ENCODE peak calls at places on chromosomes 11 and 22, in four cellular contexts. Y is Peyer's patch; B is CD8-positive, alpha-beta memory T cell; F is CD8-positive, alpha-beta T cell. Z is an unnamed sample.

GRCh38 chr11:35615911-35616900 is 2.1 kb upstream of the FJX1 start:
- DNase-seq in Y (no peak), B (peak; percentile 31), F (no peak), Z (peak; percentile 38)

GRCh38 chr11:1729692-1730011 is 20.7 kb downstream of the IFITM10 start:
- DNase-seq in Y (no peak), F (no peak), B (no peak), Z (no peak)

GRCh38 chr22:43392385-43392989 is 19.3 kb upstream of the MPPED1 start:
- DNase-seq in B (no peak), F (no peak), Y (no peak), Z (no peak)

GRCh38 chr22:41001722-41002122 is 50.5 kb downstream of the RBX1 start:
- DNase-seq in Y (no peak), F (no peak), B (no peak), Z (no peak)

GRCh38 chr22:31625661-31626426 is 36.2 kb downstream of the PISD start:
- DNase-seq in F (no peak), Y (no peak), B (no peak), Z (no peak)

GRCh38 chr11:73800407-73800806 is 12.7 kb downstream of the MRPL48 start:
- DNase-seq in Y (no peak), F (no peak), B (no peak), Z (no peak)

GRCh38 chr22:28647216-28647615 is 32.4 kb downstream of the TTC28 start:
- DNase-seq in F (no peak), Y (no peak), B (no peak), Z (no peak)

GRCh38 chr22:50102946-50103345 is 13.1 kb downstream of the MOV10L1 start:
- DNase-seq in Y (peak; percentile 26), B (no peak), F (no peak), Z (no peak)

GRCh38 chr11:134134167-134134566 is 65.3 kb downstream of the JAM3 start:
- DNase-seq in B (no peak), F (no peak), Y (no peak), Z (no peak)

GRCh38 chr22:40418366-40419201 is 48.2 kb downstream of the SGSM3 start:
- DNase-seq in F (no peak), B (peak; percentile 74), Y (no peak), Z (no peak)

DNA sequence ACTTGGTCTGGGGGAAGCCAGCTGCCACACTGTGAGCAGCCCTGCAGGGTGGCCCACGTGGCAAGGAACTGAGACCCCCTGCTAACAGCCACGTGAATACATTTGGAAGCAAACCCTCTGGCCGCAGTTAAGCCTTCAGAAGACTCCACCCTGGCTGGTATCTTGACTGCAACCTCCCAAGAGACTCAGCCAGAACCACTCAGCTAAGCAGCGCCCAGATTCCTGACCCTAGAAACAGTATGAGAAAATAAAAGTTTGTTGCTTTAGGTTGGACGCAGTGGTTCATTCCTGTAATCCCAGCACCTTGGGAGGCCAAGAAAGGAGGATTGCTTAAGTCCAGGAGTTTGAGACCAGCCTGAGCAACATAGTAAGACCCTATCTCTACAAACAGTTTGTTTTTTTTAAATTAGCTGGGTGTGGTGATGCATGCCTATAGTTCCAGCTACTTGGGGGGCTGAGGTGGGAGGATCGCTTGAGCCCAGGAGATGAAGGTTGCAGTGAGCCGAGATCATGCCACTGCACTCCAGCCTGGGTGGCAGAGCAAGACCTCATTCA is 8.7 kb downstream of the ZMAT5 start:
- DNase-seq in Y (no peak), B (no peak), F (no peak), Z (no peak)
- H3K4me3 ChIP-seq in Y (no peak overlapping the region), B (no peak overlapping the region), F (no peak overlapping the region), Z (no peak overlapping the region)

GRCh38 chr22:17303840-17304779 is 65.2 kb upstream of the CECR2 start:
- DNase-seq in Y (peak; percentile 33), B (peak; percentile 47), F (peak; percentile 21), Z (peak; percentile 59)
- H3K4me3 ChIP-seq in Y (no peak overlapping the region), B (no peak overlapping the region), F (no peak overlapping the region), Z (no peak overlapping the region)

GRCh38 chr22:38802671-38803121 is 8.8 kb upstream of the DNAL4 start:
- DNase-seq in Y (no peak), F (no peak), B (no peak), Z (no peak)
- H3K4me3 ChIP-seq in Y (no peak overlapping the region), F (no peak overlapping the region), B (no peak overlapping the region), Z (no peak overlapping the region)

GRCh38 chr22:46081831-46082210 is 68.5 kb upstream of the PPARA start:
- DNase-seq in Y (no peak), F (no peak), B (no peak), Z (no peak)
- H3K4me3 ChIP-seq in Y (peak overlapping the region; percentile 71), F (no peak overlapping the region), B (no peak overlapping the region), Z (no peak overlapping the region)

DNA sequence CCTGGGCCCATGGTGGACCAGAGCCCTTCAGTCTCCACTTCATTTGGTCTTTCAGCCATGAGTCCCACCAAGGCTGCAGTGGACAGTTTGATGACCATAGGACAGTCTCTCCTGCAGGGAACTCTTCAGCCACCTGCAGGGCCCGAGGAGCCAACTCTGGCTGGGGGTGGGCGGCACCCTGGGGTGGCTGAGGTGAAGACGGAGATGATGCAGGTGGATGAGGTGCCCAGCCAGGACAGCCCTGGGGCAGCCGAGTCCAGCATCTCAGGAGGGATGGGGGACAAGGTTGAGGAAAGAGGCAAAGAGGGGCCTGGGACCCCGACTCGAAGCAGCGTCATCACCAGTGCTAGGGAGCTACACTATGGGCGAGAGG is 4.3 kb downstream of the ZBTB16 start:
- DNase-seq in Y (no peak), F (no peak), B (no peak), Z (no peak)
- H3K4me3 ChIP-seq in Y (peak overlapping the region; percentile 89), F (no peak overlapping the region), B (no peak overlapping the region), Z (no peak overlapping the region)

GRCh38 chr11:12556155-12556554 is 118.1 kb upstream of the TEAD1 start:
- DNase-seq in Y (no peak), F (no peak), B (no peak), Z (no peak)

GRCh38 chr11:12559011-12559410 is 115.2 kb upstream of the TEAD1 start:
- DNase-seq in Y (no peak), F (no peak), B (no peak), Z (no peak)

GRCh38 chr11:12560362-12560761 is 113.9 kb upstream of the TEAD1 start:
- DNase-seq in Y (no peak), B (no peak), F (no peak), Z (no peak)

GRCh38 chr11:12554122-12554521 is 120.1 kb upstream of the TEAD1 start:
- DNase-seq in Y (no peak), F (no peak), B (no peak), Z (no peak)

DNA sequence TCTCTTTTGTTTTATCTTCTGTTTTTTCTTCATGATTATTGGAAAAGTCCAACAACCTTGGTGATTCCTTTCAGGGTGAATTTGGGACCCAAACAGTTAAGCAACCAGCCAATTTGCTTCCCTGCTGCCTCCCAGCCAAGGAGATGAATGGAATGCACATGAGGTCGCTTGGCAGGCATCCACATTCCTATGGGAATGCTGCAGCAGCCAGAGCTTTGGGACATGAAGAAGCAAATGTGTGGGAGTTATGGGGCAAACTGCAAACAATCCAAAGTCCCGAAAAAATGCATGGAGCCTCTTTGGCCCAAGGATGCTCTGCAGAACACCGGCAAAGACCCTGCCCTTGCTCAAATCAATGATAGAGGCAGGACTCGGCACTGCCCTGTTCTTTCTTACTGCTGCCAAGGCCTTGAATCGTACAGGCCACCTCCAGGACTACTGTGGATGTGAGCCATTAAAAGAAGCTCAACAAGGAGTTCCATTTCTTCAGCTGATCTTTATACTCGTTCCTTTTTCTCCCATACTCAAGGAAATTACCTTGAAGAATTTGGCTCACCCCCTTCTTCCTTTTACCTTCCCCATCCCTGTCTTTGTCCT is 117.3 kb upstream of the TEAD1 start:
- DNase-seq in F (no peak), B (no peak), Y (no peak), Z (no peak)
- H3K4me3 ChIP-seq in F (no peak overlapping the region), B (no peak overlapping the region), Y (no peak overlapping the region), Z (no peak overlapping the region)

GRCh38 chr22:35411112-35411511 is 11.2 kb downstream of the MCM5 start:
- DNase-seq in F (no peak), Y (peak; percentile 67), B (no peak), Z (no peak)
- H3K4me3 ChIP-seq in F (no peak overlapping the region), Y (no peak overlapping the region), B (no peak overlapping the region), Z (no peak overlapping the region)

GRCh38 chr22:20785415-20785814 is 11.5 kb downstream of the SERPIND1 start:
- DNase-seq in Y (no peak), F (no peak), B (no peak), Z (no peak)
- H3K4me3 ChIP-seq in Y (no peak overlapping the region), F (no peak overlapping the region), B (no peak overlapping the region), Z (no peak overlapping the region)

DNA sequence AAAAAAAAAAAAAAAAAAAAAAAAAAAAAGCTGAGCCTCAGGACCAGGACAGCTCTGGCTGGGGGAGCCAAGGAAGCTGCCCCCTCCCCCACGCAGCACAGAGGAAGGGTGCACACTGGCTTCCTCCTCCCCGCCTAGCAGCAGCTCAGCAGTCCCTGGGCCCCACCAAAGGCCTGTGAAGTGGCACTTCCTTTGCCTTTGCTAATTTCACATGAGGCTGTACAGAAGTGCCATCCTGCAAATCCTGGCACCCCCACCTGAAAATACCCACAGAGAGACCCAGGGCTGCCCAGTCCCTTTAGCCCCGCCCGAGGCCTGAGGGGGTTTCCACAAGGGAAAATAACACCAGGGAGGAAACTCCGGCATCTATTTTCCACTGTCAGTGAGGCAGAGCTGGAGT is 3.9 kb downstream of the RHOG start:
- DNase-seq in F (peak; percentile 56), B (peak; percentile 60), Y (peak; percentile 73), Z (peak; percentile 72)
- H3K4me3 ChIP-seq in F (peak overlapping the region; percentile 95), B (peak overlapping the region; percentile 69), Y (peak overlapping the region; percentile 2), Z (peak overlapping the region; percentile 99)

Z was measured in Jurkat, Clone E6-1.